ENCODE peak calls at places on chromosomes 13 and 19, in six cellular contexts. B is mesendoderm, T is IMR-90, X is H1, L is neuronal stem cell, F is mesenchymal stem cell. W is an unnamed sample.

GRCh38 chr19:49766938-49767315 is at the start of gene AP2A1:
- DNase-seq in B (no peak), F (no peak), L (no peak), X (no peak), T (no peak), W (no peak)

GRCh38 chr13:21232599-21232998 is 56.1 kb downstream of the MRPL57 start:
- DNase-seq in X (no peak), B (no peak), F (no peak), L (no peak), T (no peak), W (no peak)

GRCh38 chr19:33821871-33822270 is 25.2 kb downstream of the KCTD15 start:
- DNase-seq in F (no peak), B (no peak), T (no peak), X (peak; percentile 16), L (no peak), W (no peak)

GRCh38 chr19:50427997-50428425 is 4.7 kb upstream of the MYBPC2 start:
- DNase-seq in T (peak; percentile 69), X (peak; percentile 84), L (no peak), F (peak; percentile 72), B (peak; percentile 68), W (peak; percentile 85)

GRCh38 chr19:31518626-31519025 is 169.4 kb upstream of the TSHZ3 start:
- DNase-seq in T (no peak), B (peak; percentile 91), L (no peak), F (peak; percentile 59), X (peak; percentile 38), W (no peak)

GRCh38 chr19:17915940-17916593 is 16.7 kb upstream of the CCDC124 start:
- DNase-seq in X (no peak), T (no peak), B (no peak), F (no peak), L (no peak), W (no peak)

GRCh38 chr13:36746051-36746450 is 72.2 kb downstream of the SERTM1 start:
- DNase-seq in B (no peak), X (no peak), T (no peak), F (no peak), L (no peak), W (no peak)

GRCh38 chr19:56834564-56835375 is 5.8 kb downstream of the PEG3 start:
- DNase-seq in B (no peak), F (no peak), L (no peak), X (no peak), T (no peak), W (no peak)

GRCh38 chr19:56125806-56126590 is 4.9 kb upstream of the ZNF787 start:
- DNase-seq in X (no peak), T (no peak), B (no peak), F (no peak), L (no peak), W (no peak)

GRCh38 chr13:36918246-36919060 is 1.6 kb downstream of the SMAD9 start:
- DNase-seq in X (no peak), F (peak; percentile 54), L (no peak), T (peak; percentile 36), B (peak; percentile 30), W (no peak)

GRCh38 chr19:49497047-49497789 is 984 bp downstream of the RPS11 start:
- DNase-seq in B (peak; percentile 71), T (peak; percentile 47), F (peak; percentile 58), L (no peak), X (no peak), W (peak; percentile 54)

GRCh38 chr19:40601061-40601973 is at the start of gene LTBP4:
- DNase-seq in T (no peak), B (no peak), L (no peak), F (peak; percentile 56), X (no peak), W (peak; percentile 40)

GRCh38 chr13:56216221-56216620 is 924.5 kb upstream of the PRR20A start:
- DNase-seq in T (no peak), F (no peak), X (no peak), B (no peak), L (no peak), W (no peak)

GRCh38 chr19:16921766-16922591 is 33.2 kb downstream of the F2RL3 start:
- DNase-seq in T (no peak), F (no peak), B (no peak), X (no peak), L (no peak), W (no peak)

GRCh38 chr19:13794388-13794751 is 873 bp upstream of the ZSWIM4 start:
- DNase-seq in T (peak; percentile 96), B (no peak), X (no peak), F (peak; percentile 94), L (no peak), W (no peak)

GRCh38 chr19:49469828-49470614 is 4.0 kb upstream of the FLT3LG start:
- DNase-seq in F (peak; percentile 42), B (no peak), L (no peak), X (no peak), T (peak; percentile 32), W (peak; percentile 44)

GRCh38 chr19:36257512-36257876 is 42.6 kb downstream of the ZNF146 start:
- DNase-seq in L (no peak), T (no peak), X (peak; percentile 79), B (peak; percentile 40), F (no peak), W (no peak)

GRCh38 chr19:28199323-28199722 is 1013.6 kb downstream of the UQCRFS1 start:
- DNase-seq in T (no peak), X (no peak), B (no peak), L (no peak), F (no peak), W (no peak)

GRCh38 chr19:30545752-30546151 is 173.6 kb downstream of the ZNF536 start:
- DNase-seq in X (no peak), L (no peak), F (no peak), T (no peak), B (no peak), W (no peak)

GRCh38 chr13:109154146-109154545 is 524.7 kb downstream of the MYO16 start:
- DNase-seq in L (no peak), B (no peak), X (no peak), F (peak; percentile 84), T (no peak), W (no peak)

GRCh38 chr13:43159007-43159406 is 135.6 kb downstream of the DNAJC15 start:
- DNase-seq in X (no peak), L (no peak), F (no peak), T (peak; percentile 71), B (peak; percentile 86), W (no peak)

GRCh38 chr19:55220525-55220924 is 8.0 kb downstream of the TMEM86B start:
- DNase-seq in L (no peak), F (no peak), X (peak; percentile 71), T (no peak), B (peak; percentile 65), W (peak; percentile 60)

GRCh38 chr13:36718146-36718545 is 44.3 kb downstream of the SERTM1 start:
- DNase-seq in F (no peak), L (no peak), T (peak; percentile 3), B (no peak), X (no peak), W (no peak)

GRCh38 chr13:112652512-112653458 is 37.1 kb upstream of the ATP11A start:
- DNase-seq in L (no peak), B (peak; percentile 61), F (no peak), X (no peak), T (no peak), W (no peak)
- H3K4me2 ChIP-seq in L (no peak overlapping the region), B (no peak overlapping the region), F (peak overlapping the region; percentile 45), X (no peak overlapping the region), T (no peak overlapping the region), W (no peak overlapping the region)

DNA sequence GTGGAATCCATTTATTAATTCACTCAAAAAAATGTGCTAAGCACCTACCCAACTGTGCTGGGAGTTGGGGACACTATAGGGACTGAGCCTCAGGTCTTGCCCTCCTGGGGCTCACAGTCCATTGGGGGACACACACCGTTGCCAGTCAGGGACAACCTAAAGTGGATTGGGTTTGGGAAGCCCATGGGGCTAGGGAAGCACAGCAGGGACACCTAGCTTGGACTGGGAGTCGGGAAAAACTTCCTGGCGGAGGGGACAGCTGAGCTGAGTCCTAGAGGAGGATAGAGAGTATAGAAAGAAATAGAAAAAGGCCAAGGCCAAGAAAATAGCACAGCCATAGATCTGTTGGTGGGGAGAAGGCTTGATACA is 8.5 kb downstream of the FOSB start:
- DNase-seq in X (no peak), B (no peak), F (peak; percentile 95), T (peak; percentile 16), L (no peak), W (no peak)
- H2BK15ac ChIP-seq in X (no peak overlapping the region), B (no peak overlapping the region), F (no peak overlapping the region), T (no peak overlapping the region), L (no peak overlapping the region), W (no peak overlapping the region)

DNA sequence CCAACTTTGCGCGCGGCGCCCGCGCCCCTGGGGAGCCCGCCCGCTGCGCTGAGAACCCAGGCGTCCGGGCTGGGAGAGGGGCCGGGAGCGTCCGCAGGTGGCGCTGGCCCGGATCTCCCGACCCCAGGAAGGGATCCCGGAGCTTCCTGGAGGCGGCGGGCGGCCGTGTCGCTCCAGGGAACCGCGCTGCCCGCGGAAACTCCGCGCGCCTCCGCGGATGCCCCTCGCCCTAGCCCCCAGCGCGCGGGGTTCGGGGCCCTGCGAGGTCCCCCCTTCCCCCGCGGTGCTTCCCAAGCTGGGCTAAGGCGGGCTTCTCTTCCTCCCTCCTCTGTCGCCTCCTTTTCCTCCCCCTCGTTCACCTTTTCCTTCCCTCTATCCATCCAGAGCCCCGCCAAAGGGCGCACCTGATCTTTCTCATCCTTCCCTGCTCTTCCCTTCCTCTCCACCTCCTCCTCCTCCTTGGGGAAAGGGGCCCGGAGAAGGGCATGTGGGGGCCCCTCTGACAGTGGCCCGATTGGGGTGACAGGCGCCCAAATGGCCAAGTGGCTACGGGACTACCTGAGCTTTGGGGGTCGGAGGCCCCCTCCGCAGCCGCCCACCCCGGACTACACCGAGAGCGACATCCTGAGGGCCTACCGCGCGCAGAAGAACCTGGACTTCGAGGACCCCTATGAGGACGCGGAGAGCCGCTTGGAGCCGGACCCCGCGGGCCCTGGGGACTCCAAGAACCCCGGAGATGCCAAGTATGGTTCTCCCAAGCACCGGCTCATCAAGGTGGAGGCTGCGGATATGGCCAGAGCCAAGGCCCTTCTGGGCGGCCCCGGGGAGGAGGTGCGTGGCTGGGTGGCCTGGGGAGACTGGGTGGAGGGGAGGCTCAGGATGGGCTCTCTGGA is 710 bp downstream of the SHD start:
- DNase-seq in L (no peak), B (no peak), X (peak; percentile 61), F (no peak), T (no peak), W (no peak)
- H3K4ac ChIP-seq in L (no peak overlapping the region), B (no peak overlapping the region), X (no peak overlapping the region), F (no peak overlapping the region), T (no peak overlapping the region), W (no peak overlapping the region)

DNA sequence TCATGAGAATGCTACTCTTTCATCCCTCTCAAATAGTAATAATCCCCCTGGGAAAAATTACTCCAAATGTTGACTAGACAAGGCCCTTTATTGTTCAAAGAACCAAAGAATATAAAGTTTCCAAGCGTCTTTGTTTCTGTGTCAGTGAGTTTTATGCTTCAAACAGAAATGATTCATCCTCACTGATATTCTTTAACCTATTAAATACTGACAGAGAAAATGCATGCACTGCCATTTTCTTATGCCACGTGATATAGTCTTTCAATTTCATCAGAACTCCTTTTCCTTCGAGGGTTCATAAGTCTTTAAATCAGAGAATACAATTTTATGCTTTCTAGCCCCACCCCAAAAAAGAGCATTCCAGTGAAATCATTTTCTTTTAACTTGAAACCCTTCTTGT is 211.6 kb downstream of the SHISA2 start:
- DNase-seq in L (no peak), B (no peak), X (no peak), T (no peak), F (no peak), W (no peak)
- H3K4me2 ChIP-seq in L (no peak overlapping the region), B (no peak overlapping the region), X (no peak overlapping the region), T (no peak overlapping the region), F (no peak overlapping the region), W (no peak overlapping the region)